ENCODE peak calls at places on chromosomes 12 and 14, in six cellular contexts. H is PC-3, F is PC-9, I is mammary epithelial cell, U is fibroblast of lung, E is astrocyte. X is an unnamed sample.

GRCh38 chr12:14784471-14784870 is 18.8 kb downstream of the WBP11 start:
- DNase-seq in H (no peak), F (no peak), I (no peak), U (no peak), E (no peak), X (no peak)

GRCh38 chr12:51721281-51721940 is 127.1 kb downstream of the FIGNL2 start:
- DNase-seq in H (no peak), F (no peak), I (no peak), U (peak), E (peak), X (peak)

GRCh38 chr12:18430425-18431048 is 169.2 kb downstream of the PIK3C2G start:
- DNase-seq in H (peak), F (no peak), I (peak), U (peak), E (peak), X (peak)

GRCh38 chr12:13171921-13172859 is 24.3 kb upstream of the EMP1 start:
- DNase-seq in H (peak), F (peak), I (peak), U (peak), E (peak), X (peak)

GRCh38 chr14:25132734-25133422 is 82.9 kb upstream of the STXBP6 start:
- DNase-seq in H (peak), F (no peak), I (peak), U (peak), E (peak), X (peak)

GRCh38 chr12:62934799-62935674 is at the start of gene PPM1H:
- DNase-seq in H (peak), F (peak), I (peak), U (no peak), E (peak), X (peak)

GRCh38 chr12:127823801-127824200 is 443.2 kb upstream of the TMEM132C start:
- DNase-seq in H (no peak), F (no peak), I (no peak), U (no peak), E (no peak), X (no peak)

GRCh38 chr14:45519770-45520169 is 266.8 kb upstream of the MIS18BP1 start:
- DNase-seq in H (no peak), F (no peak), I (no peak), U (no peak), E (no peak), X (no peak)

GRCh38 chr14:102209224-102209966 is 69.7 kb downstream of the WDR20 start:
- DNase-seq in H (peak), F (no peak), I (no peak), U (no peak), E (no peak), X (peak)

GRCh38 chr12:107133462-107133861 is 40.1 kb upstream of the CRY1 start:
- DNase-seq in H (peak), F (no peak), I (no peak), U (no peak), E (no peak), X (no peak)
- TF ChIP-seq CTCF in H (peak), F (no peak), I (peak), U (no peak), E (no peak), X (peak)

DNA sequence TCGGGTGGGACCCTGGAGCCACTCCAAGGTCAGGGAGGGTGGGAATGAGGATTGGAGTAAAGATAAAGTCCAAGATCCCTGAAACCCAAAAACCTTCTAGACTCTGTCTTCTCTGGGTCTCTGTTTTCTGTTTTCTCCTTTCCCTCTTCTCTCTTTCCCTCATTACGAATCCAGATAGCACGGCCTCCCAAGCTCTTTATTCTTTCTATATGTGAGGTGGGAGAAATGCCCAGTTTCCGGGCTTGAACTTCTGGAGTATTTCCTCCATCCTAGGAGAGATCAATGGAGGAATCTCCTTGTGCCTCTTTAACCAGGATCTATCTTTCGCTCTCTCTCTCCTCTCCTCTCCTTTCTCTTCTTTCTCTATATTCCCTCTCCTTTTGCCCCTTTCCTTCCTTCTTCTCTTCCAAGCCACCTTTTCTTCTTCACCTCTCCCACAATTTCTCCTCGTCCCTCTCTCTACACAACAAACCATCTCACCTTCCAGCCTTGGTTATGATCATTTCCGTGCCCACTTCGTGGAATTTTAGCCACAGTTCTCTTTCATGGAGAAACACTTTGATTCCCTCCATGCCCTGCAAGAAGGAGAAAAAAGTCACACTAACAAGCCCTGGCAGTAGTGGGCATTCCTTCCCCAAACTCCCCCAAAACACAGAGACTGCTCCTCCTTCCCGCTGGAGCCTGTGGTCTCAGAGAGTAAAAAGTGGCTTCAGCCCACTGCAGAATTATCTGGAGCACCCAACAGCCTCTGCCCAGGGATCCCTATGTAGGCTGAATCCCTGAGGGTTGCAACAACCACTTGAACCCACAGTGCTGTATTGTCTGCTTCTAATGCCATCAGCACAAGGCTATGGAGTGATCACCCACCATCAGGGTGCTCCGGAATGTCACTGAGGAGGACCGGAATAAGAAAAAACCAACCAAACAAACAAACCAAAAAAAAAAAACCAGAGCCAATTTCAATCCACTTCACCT is 4.3 kb downstream of the TBX5 start:
- DNase-seq in H (no peak), F (no peak), I (no peak), U (no peak), E (no peak), X (no peak)
- TF ChIP-seq EZH2 in H (no peak), F (no peak), I (no peak), U (no peak), E (no peak), X (no peak)

DNA sequence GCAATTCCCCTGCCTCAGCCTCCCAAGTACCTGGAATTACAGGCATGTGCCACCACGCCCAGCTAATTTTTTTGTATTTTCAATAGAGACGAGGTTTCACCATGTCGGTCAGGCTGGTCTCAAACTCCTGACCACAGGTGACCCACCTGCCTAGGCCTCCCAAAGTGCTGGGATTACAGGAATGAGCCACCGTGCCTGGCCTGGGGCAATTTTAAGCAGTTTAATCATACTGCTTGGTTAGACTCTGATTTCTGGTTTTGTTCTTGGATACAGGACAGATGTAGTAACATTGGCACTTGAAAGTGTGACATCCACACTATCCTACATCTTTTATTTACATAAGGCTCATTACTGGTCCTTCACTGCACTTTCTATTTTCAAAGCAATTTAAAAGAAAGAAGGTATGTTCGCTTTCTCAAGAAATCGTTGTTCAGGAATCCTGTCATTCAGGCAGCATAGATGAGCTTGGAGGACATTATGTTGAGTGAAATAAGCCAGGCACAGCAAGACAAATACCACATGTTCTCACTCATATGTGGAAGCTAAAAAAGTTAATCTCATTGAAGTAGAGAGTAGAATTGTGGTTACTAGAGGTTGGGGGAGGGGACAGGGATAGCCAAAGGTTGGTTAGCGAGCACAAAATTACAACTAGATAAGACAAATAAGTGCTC is 4.0 kb upstream of the NUAK1 start:
- DNase-seq in H (no peak), F (no peak), I (no peak), U (no peak), E (no peak), X (no peak)
- TF ChIP-seq CTCF in H (no peak), F (no peak), I (no peak), U (no peak), E (no peak), X (no peak)

DNA sequence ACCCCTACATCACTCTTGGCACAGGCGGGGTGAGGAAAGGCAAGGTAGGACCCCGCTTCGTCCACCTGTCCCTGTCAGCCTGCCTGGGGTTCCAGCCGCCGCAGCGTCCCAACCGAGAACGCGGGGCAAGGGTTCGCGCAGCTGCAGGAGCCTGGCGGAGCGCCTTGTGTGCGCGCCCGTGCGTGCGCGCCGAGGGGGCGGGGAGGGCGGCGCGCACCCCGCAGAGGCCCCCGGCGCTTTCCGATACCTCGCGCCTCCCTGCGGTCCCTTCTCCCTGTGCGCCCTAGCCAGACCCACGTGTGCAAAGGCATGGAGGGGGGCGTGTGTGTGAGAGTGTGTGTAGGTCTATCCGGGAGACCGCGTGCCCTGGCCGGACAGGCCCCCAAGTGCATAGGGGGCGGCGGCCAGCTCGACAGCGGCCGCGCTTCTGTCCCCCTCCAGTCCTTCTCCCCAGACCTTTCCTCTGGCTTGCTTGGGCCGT is 122.4 kb downstream of the TSPAN9 start:
- DNase-seq in H (peak), F (no peak), I (no peak), U (peak), E (peak), X (peak)
- TF ChIP-seq EZH2 in H (no peak), F (no peak), I (no peak), U (peak), E (no peak), X (peak)

GRCh38 chr12:126443977-126444376 is 1378.7 kb downstream of the AACS start:
- DNase-seq in H (no peak), F (no peak), I (no peak), U (no peak), E (no peak), X (no peak)
- TF ChIP-seq CTCF in H (no peak), F (no peak), I (no peak), U (no peak), E (no peak), X (no peak)

GRCh38 chr14:61642246-61642982 is 52.9 kb upstream of the HIF1A start:
- DNase-seq in H (peak), F (no peak), I (peak), U (peak), E (peak), X (no peak)
- TF ChIP-seq EZH2 in H (no peak), F (no peak), I (no peak), U (no peak), E (no peak), X (no peak)

GRCh38 chr12:111482464-111482863 is 76.7 kb downstream of the SH2B3 start:
- DNase-seq in H (peak), F (no peak), I (no peak), U (no peak), E (no peak), X (no peak)
- TF ChIP-seq CTCF in H (peak), F (peak), I (peak), U (no peak), E (no peak), X (no peak)